ENCODE peak calls at places on chromosome 15, in ten cellular contexts. A, O, U, Y, L, S, W, X, I and G are unnamed samples.
A peak's percentile ranks its signal among the peaks of the same experiment; 100 is the strongest.

GRCh38 chr15:37017031-37017625 is 83.2 kb downstream of the MEIS2 start:
- DNase-seq in S (no peak), A (no peak), X (no peak), W (no peak), L (no peak), I (no peak), O (no peak), Y (no peak), U (no peak), G (no peak)

GRCh38 chr15:77417642-77418041 is 2.3 kb downstream of the PEAK1 start:
- DNase-seq in X (no peak), S (no peak), I (no peak), Y (no peak), W (no peak), O (no peak), A (no peak), L (peak; percentile 36), U (no peak), G (no peak)

GRCh38 chr15:64311566-64311965 is 44.4 kb downstream of the CSNK1G1 start:
- DNase-seq in O (no peak), I (no peak), A (no peak), Y (no peak), L (no peak), X (no peak), W (no peak), S (no peak), U (no peak), G (no peak)

GRCh38 chr15:93942140-93942808 is 289.1 kb upstream of the MCTP2 start:
- DNase-seq in S (no peak), X (peak; percentile 15), A (no peak), W (no peak), L (peak; percentile 9), I (no peak), U (no peak), Y (no peak), O (no peak), G (no peak)

GRCh38 chr15:89416339-89417183 is 79.8 kb downstream of the RHCG start:
- DNase-seq in S (peak; percentile 93), L (peak; percentile 77), I (peak; percentile 87), O (peak; percentile 77), Y (peak; percentile 60), U (no peak), W (peak; percentile 77), X (peak; percentile 57), A (peak; percentile 94), G (peak; percentile 89)

GRCh38 chr15:75673426-75674247 is 25.9 kb downstream of the SNX33 start:
- DNase-seq in U (no peak), X (no peak), O (no peak), W (no peak), A (no peak), L (peak; percentile 90), I (no peak), Y (no peak), S (no peak), G (no peak)

GRCh38 chr15:29522373-29523276 is 253.0 kb upstream of the NSMCE3 start:
- DNase-seq in Y (no peak), W (no peak), L (no peak), I (no peak), O (no peak), A (no peak), S (no peak), U (no peak), X (no peak), G (peak; percentile 60)

GRCh38 chr15:96851613-96852012 is 521.1 kb downstream of the NR2F2 start:
- DNase-seq in I (no peak), S (no peak), L (peak; percentile 92), O (peak; percentile 70), U (no peak), A (no peak), Y (no peak), W (no peak), X (no peak), G (peak; percentile 4)

GRCh38 chr15:75727851-75728715 is 15.4 kb upstream of the CSPG4 start:
- DNase-seq in O (peak; percentile 36), U (no peak), W (peak; percentile 70), Y (peak; percentile 68), I (peak; percentile 44), X (peak; percentile 31), L (peak; percentile 51), A (peak; percentile 68), S (peak; percentile 86), G (no peak)

GRCh38 chr15:96054606-96055005 is 275.9 kb upstream of the NR2F2 start:
- DNase-seq in L (no peak), A (no peak), W (no peak), Y (no peak), I (no peak), U (no peak), S (no peak), O (no peak), X (peak; percentile 50), G (no peak)

GRCh38 chr15:75554717-75555116 is 24.4 kb downstream of the PTPN9 start:
- DNase-seq in L (peak; percentile 70), Y (no peak), S (no peak), O (no peak), W (no peak), U (no peak), A (no peak), I (no peak), X (no peak), G (no peak)

GRCh38 chr15:98801234-98801561 is 152.9 kb downstream of the IGF1R start:
- DNase-seq in Y (no peak), U (no peak), S (no peak), O (no peak), A (peak; percentile 32), I (no peak), W (no peak), X (peak; percentile 77), L (no peak), G (no peak)

GRCh38 chr15:43513550-43513949 is 3.9 kb upstream of the MAP1A start:
- DNase-seq in A (no peak), X (no peak), O (no peak), S (no peak), I (no peak), Y (no peak), W (no peak), L (peak; percentile 40), U (no peak), G (no peak)